ENCODE peak calls at places on chromosomes 6 and 20, in four cellular contexts. X is HepG2, V is GM12878, P is H1. Z is an unnamed sample.

GRCh38 chr20:43963872-43964791 is 49.5 kb downstream of the TOX2 start:
- DNase-seq in V (no peak), P (no peak), X (no peak), Z (no peak)

GRCh38 chr6:43770417-43771209 is 602 bp downstream of the VEGFA start:
- DNase-seq in P (no peak), X (peak; percentile 45), V (no peak), Z (no peak)

GRCh38 chr6:144493035-144493910 is 208.1 kb downstream of the UTRN start:
- DNase-seq in V (no peak), X (no peak), P (no peak), Z (no peak)

GRCh38 chr20:49766979-49767419 is 45.6 kb upstream of the SLC9A8 start:
- DNase-seq in X (no peak), P (no peak), V (no peak), Z (no peak)

GRCh38 chr6:168145747-168146596 is 67.0 kb upstream of the FRMD1 start:
- DNase-seq in X (no peak), V (no peak), P (no peak), Z (no peak)

GRCh38 chr6:13263669-13264068 is 64.7 kb downstream of the TBC1D7 start:
- DNase-seq in P (no peak), X (no peak), V (no peak), Z (no peak)

GRCh38 chr20:5480824-5481600 is 164.3 kb upstream of the PROKR2 start:
- DNase-seq in P (no peak), X (no peak), V (no peak), Z (no peak)

GRCh38 chr20:25197173-25197869 is 1.8 kb downstream of the ENTPD6 start:
- DNase-seq in P (no peak), V (no peak), X (no peak), Z (no peak)

GRCh38 chr20:618980-619379 is 8.9 kb upstream of the TCF15 start:
- DNase-seq in X (peak; percentile 81), V (no peak), P (no peak), Z (no peak)

GRCh38 chr6:165059032-165059431 is 250.4 kb downstream of the C6orf118 start:
- DNase-seq in V (no peak), X (no peak), P (no peak), Z (no peak)

GRCh38 chr6:161417712-161418457 is 144.0 kb upstream of the AGPAT4 start:
- DNase-seq in P (no peak), V (no peak), X (no peak), Z (no peak)

DNA sequence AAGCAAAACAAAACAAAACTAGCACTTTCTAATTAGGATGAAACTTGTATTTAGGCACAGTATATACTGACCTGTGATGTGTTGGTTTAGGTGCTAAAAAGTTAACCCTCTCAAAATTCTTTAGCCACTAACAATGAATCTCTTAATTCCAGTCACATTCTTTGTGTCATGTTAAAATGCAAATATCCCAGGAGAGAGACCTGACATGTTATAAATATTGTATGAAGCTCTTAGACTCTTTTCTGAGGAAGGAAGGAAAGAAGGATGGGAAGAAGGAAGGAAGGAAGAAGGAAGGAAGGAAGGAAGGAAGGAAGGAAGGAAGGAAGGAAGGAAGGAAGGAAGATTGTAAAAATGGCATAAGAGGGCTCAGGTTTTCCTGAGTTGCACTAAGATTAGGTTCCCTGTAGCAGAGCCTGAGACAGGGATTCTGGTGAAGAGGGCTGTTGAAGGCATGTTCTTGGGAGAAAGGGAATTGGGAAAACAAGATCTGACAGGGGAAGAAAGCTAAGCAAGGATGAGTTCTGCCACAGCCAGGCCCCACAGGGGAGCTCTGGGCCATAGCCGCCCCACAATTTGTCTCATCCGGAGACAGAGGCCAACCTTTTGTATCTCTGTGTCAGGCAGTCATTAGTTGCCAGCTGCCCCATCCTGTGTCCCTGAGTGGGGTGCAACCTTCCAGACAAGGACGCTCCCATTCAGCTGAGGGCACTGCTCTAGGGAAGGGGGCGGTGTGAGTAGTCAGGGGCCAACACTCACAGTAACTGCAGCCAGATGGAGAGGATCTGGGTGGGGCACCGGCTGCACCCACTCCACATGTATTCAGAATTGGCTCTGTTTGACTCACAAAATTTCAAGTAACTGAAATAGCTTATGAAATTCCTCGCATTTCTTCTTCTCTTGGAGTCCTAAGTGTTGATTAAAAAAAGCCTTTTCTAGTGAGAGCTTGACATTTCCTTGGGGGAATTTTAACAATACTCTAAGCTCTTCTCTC is 189.3 kb upstream of the ARG1 start:
- DNase-seq in V (no peak), P (no peak), X (no peak), Z (no peak)
- H3K4me1 ChIP-seq in V (no peaks in the 10 kb centered on the region), P (no peaks in the 10 kb centered on the region), X (no peaks in the 10 kb centered on the region), Z (no peaks in the 10 kb centered on the region)

GRCh38 chr6:34806738-34807453 is 15.0 kb downstream of the BLTP3A start:
- DNase-seq in V (no peak), P (no peak), X (no peak), Z (no peak)
- TF ChIP-seq SUZ12 in V (no peak), P (no peak), X (no peak), Z (no peak)

GRCh38 chr6:3871939-3872338 is 22.8 kb downstream of the FAM50B start:
- DNase-seq in V (no peak), P (no peak), X (no peak), Z (no peak)

GRCh38 chr6:3872370-3872854 is 23.2 kb downstream of the FAM50B start:
- DNase-seq in V (no peak), X (peak; percentile 46), P (no peak), Z (no peak)

GRCh38 chr6:3871511-3871910 is 22.3 kb downstream of the FAM50B start:
- DNase-seq in P (no peak), V (no peak), X (peak; percentile 66), Z (no peak)

GRCh38 chr6:3874069-3874468 is 24.9 kb downstream of the FAM50B start:
- DNase-seq in X (no peak), P (no peak), V (no peak), Z (no peak)

DNA sequence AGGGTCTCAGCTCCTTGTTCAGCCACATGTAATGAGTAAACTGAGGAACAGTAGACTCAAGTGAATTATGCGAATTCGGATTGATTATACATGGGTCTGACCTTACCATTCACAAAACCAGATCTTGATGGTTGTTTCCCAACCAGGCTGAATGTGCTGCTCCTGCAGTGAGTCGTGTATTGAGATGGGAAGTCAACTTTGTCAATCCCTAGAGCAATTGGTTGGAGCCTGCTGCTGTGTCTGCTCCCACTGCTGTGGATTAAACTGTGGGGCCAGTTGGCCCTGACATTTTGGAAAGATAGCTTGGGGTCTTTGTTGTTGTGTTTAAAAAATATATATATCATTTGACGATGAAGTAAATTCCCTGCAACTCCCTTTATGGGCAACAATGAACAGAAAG is 23.9 kb downstream of the FAM50B start:
- DNase-seq in X (no peak), V (no peak), P (no peak), Z (no peak)
- TF ChIP-seq YY1 in X (no peak), V (no peak), P (no peak), Z (no peak)

GRCh38 chr6:52514514-52514913 is 62.3 kb downstream of the TRAM2 start:
- DNase-seq in P (no peak), V (no peak), X (no peak), Z (no peak)
- H3K4me1 ChIP-seq in P (peaks cover 28% of the 10 kb centered on the region), V (peaks cover 7% of the 10 kb centered on the region), X (peaks cover 54% of the 10 kb centered on the region), Z (peaks cover 10% of the 10 kb centered on the region)

GRCh38 chr20:17870063-17870740 is 98.4 kb downstream of the SNX5 start:
- DNase-seq in X (no peak), P (no peak), V (no peak), Z (no peak)
- TF ChIP-seq SUZ12 in X (no peak), P (no peak), V (no peak), Z (no peak)

Z was measured in NT2/D1.